ENCODE peak calls at places on chromosomes 7 and 10, in eight cellular contexts. L is fibroblast of lung; W is SJSA1; T is stimulated activated CD4-positive, alpha-beta T cell treated with anti-CD3 and anti-CD28 coated beads, Interleukin-12 subunit alpha, Interleukin-12 subunit beta, amount 100 ng/mL, for 4 hours; B is iris pigment epithelial cell; H is Peyer's patch; K is ELF-1; R is stimulated activated naive CD8-positive, alpha-beta T cell treated with anti-CD3 and anti-CD28 coated beads, Interleukin-15, amount 100 ng/mL, for 72 hours. E is an unnamed sample.

GRCh38 chr10:78292987-78293865 is 259.6 kb downstream of the RPS24 start:
- DNase-seq in L (peak; percentile 45), W (no peak), T (no peak), B (peak; percentile 7), H (no peak), K (peak; percentile 83), R (no peak), E (no peak)

GRCh38 chr7:5143935-5144903 is 45.8 kb upstream of the WIPI2 start:
- DNase-seq in L (peak; percentile 37), W (no peak), T (peak; percentile 34), B (peak; percentile 49), H (peak; percentile 82), K (no peak), R (peak; percentile 73), E (peak; percentile 23)

GRCh38 chr7:50621932-50622587 is 56.9 kb upstream of the DDC start:
- DNase-seq in L (no peak), W (no peak), T (no peak), B (no peak), H (no peak), K (no peak), R (no peak), E (no peak)

GRCh38 chr7:144824360-144824759 is 11.5 kb downstream of the TPK1 start:
- DNase-seq in L (peak; percentile 84), W (peak; percentile 64), T (no peak), B (peak; percentile 86), H (no peak), K (no peak), R (no peak), E (no peak)

GRCh38 chr7:149404830-149405229 is 56.0 kb downstream of the ZNF777 start:
- DNase-seq in L (no peak), W (no peak), T (no peak), B (no peak), H (no peak), K (no peak), R (no peak), E (no peak)

GRCh38 chr7:21960922-21961321 is 15.2 kb upstream of the CDCA7L start:
- DNase-seq in L (peak; percentile 89), W (peak; percentile 57), T (no peak), B (peak; percentile 88), H (no peak), K (no peak), R (no peak), E (no peak)

GRCh38 chr7:157386979-157387800 is 50.4 kb downstream of the DNAJB6 start:
- DNase-seq in L (peak; percentile 76), W (peak; percentile 80), T (peak; percentile 82), B (peak; percentile 89), H (peak; percentile 95), K (peak; percentile 95), R (peak; percentile 78), E (peak; percentile 82)

GRCh38 chr7:43553999-43554398 is 28.9 kb upstream of the STK17A start:
- DNase-seq in L (peak; percentile 23), W (no peak), T (no peak), B (peak; percentile 78), H (no peak), K (no peak), R (peak; percentile 9), E (no peak)

GRCh38 chr10:126926568-126926967 is 21.3 kb downstream of the DOCK1 start:
- DNase-seq in L (no peak), W (no peak), T (no peak), B (no peak), H (no peak), K (no peak), R (no peak), E (no peak)

GRCh38 chr7:140423501-140423900 is 19.6 kb downstream of the RAB19 start:
- DNase-seq in L (no peak), W (no peak), T (no peak), B (no peak), H (no peak), K (no peak), R (no peak), E (no peak)

GRCh38 chr7:7989985-7990761 is 21.6 kb downstream of the GLCCI1 start:
- DNase-seq in L (no peak), W (no peak), T (no peak), B (no peak), H (no peak), K (no peak), R (no peak), E (no peak)

GRCh38 chr10:717458-717857 is 28.0 kb upstream of the DIP2C start:
- DNase-seq in L (no peak), W (no peak), T (no peak), B (no peak), H (no peak), K (no peak), R (no peak), E (no peak)

GRCh38 chr7:48097511-48098231 is 8.6 kb downstream of the UPP1 start:
- DNase-seq in L (no peak), W (no peak), T (no peak), B (peak; percentile 54), H (no peak), K (no peak), R (peak; percentile 14), E (no peak)

GRCh38 chr7:28806841-28807240 is 151.3 kb downstream of the TRIL start:
- DNase-seq in L (peak; percentile 92), W (no peak), T (no peak), B (no peak), H (no peak), K (no peak), R (no peak), E (no peak)

E was measured in transverse colon.